ENCODE peak calls at places on chromosomes 3 and 15, in four cellular contexts. One of them, this sample, is unnamed.

GRCh38 chr15:68407886-68408500 is 24.0 kb downstream of the ITGA11 start:
- DNase-seq in CD4-positive, alpha-beta memory T cell: no peak
- DNase-seq in bronchial epithelial cell: no peak
- DNase-seq in AG08396: no peak
- DNase-seq in this sample: no peak

GRCh38 chr3:10361375-10361774 is 40.5 kb upstream of the SEC13 start:
- DNase-seq in CD4-positive, alpha-beta memory T cell: no peak
- DNase-seq in AG08396: no peak
- DNase-seq in bronchial epithelial cell: no peak
- DNase-seq in this sample: no peak

GRCh38 chr3:129360705-129361460 is 67.6 kb downstream of the EFCAB12 start:
- DNase-seq in bronchial epithelial cell: no peak
- DNase-seq in CD4-positive, alpha-beta memory T cell: no peak
- DNase-seq in AG08396: no peak
- DNase-seq in this sample: no peak

GRCh38 chr3:71703796-71704195 is 21.4 kb downstream of the EIF4E3 start:
- DNase-seq in bronchial epithelial cell: no peak
- DNase-seq in AG08396: no peak
- DNase-seq in CD4-positive, alpha-beta memory T cell: no peak
- DNase-seq in this sample: no peak

GRCh38 chr15:31081568-31082250 is 19.8 kb downstream of the TRPM1 start:
- DNase-seq in CD4-positive, alpha-beta memory T cell: no peak
- DNase-seq in bronchial epithelial cell: peak
- DNase-seq in AG08396: no peak
- DNase-seq in this sample: no peak

GRCh38 chr3:3177861-3178497 is 1.5 kb downstream of the CRBN start:
- DNase-seq in CD4-positive, alpha-beta memory T cell: no peak
- DNase-seq in bronchial epithelial cell: peak
- DNase-seq in AG08396: peak
- DNase-seq in this sample: no peak

GRCh38 chr3:56758539-56758981 is 43.2 kb downstream of the ARHGEF3 start:
- DNase-seq in CD4-positive, alpha-beta memory T cell: peak
- DNase-seq in bronchial epithelial cell: peak
- DNase-seq in AG08396: peak
- DNase-seq in this sample: no peak

GRCh38 chr3:44682182-44682896 is 30.1 kb upstream of the ZNF502 start:
- DNase-seq in CD4-positive, alpha-beta memory T cell: no peak
- DNase-seq in AG08396: peak
- DNase-seq in bronchial epithelial cell: no peak
- DNase-seq in this sample: no peak

GRCh38 chr15:87703238-87704111 is 553.1 kb downstream of the NTRK3 start:
- DNase-seq in AG08396: no peak
- DNase-seq in CD4-positive, alpha-beta memory T cell: no peak
- DNase-seq in bronchial epithelial cell: no peak
- DNase-seq in this sample: no peak

This sample was measured in DND-41.